ENCODE peak calls at places on chromosomes 7 and 10, in five cellular contexts. A is Calu3, F is A549, K is H9, J is heart right ventricle. S is an unnamed sample.

GRCh38 chr10:131095109-131095580 is 216.4 kb downstream of the TCERG1L start:
- DNase-seq in A (no peak), F (no peak), K (no peak), J (no peak), S (no peak)

GRCh38 chr7:19302731-19303130 is 157.5 kb upstream of the FERD3L start:
- DNase-seq in A (no peak), F (no peak), K (no peak), J (no peak), S (no peak)

GRCh38 chr10:95363303-95363912 is 72.6 kb upstream of the PDLIM1 start:
- DNase-seq in A (peak; percentile 45), F (peak; percentile 76), K (no peak), J (no peak), S (peak; percentile 57)

GRCh38 chr7:112067205-112067604 is 139.0 kb downstream of the DOCK4 start:
- DNase-seq in A (no peak), F (no peak), K (no peak), J (no peak), S (no peak)

GRCh38 chr10:102675887-102676616 is 31.8 kb downstream of the TRIM8 start:
- DNase-seq in A (no peak), F (no peak), K (no peak), J (no peak), S (peak; percentile 29)

GRCh38 chr10:70160798-70161197 is 9.5 kb downstream of the SAR1A start:
- DNase-seq in A (no peak), F (no peak), K (no peak), J (no peak), S (no peak)

GRCh38 chr10:74825033-74825370 is 1.4 kb upstream of the KAT6B start:
- DNase-seq in A (peak; percentile 43), F (peak; percentile 31), K (peak; percentile 44), J (no peak), S (peak; percentile 56)

GRCh38 chr10:35517431-35518181 is 87.5 kb upstream of the GJD4 start:
- DNase-seq in A (no peak), F (no peak), K (no peak), J (no peak), S (no peak)

GRCh38 chr10:5996696-5997095 is 19.4 kb upstream of the IL15RA start:
- DNase-seq in A (no peak), F (no peak), K (no peak), J (no peak), S (no peak)

GRCh38 chr7:128406147-128406985 is 3.4 kb downstream of the IMPDH1 start:
- DNase-seq in A (no peak), F (no peak), K (peak; percentile 53), J (no peak), S (no peak)

GRCh38 chr7:40717242-40717641 is 582.4 kb downstream of the SUGCT start:
- DNase-seq in A (peak; percentile 95), F (peak; percentile 12), K (peak; percentile 96), J (peak; percentile 66), S (peak; percentile 72)

GRCh38 chr7:77455334-77455733 is 39.2 kb upstream of the GSAP start:
- DNase-seq in A (no peak), F (peak; percentile 68), K (no peak), J (peak; percentile 43), S (no peak)

GRCh38 chr7:43467406-43467805 is 115.5 kb upstream of the STK17A start:
- DNase-seq in A (no peak), F (no peak), K (no peak), J (no peak), S (no peak)

GRCh38 chr10:35884657-35885071 is 242.6 kb upstream of the FZD8 start:
- DNase-seq in A (no peak), F (no peak), K (no peak), J (no peak), S (no peak)

GRCh38 chr7:30974605-30975256 is 11.0 kb downstream of the GHRHR start:
- DNase-seq in A (peak; percentile 98), F (peak; percentile 57), K (peak; percentile 86), J (peak; percentile 48), S (peak; percentile 84)

GRCh38 chr7:128236924-128237586 is 4.0 kb upstream of the LEP start:
- DNase-seq in A (peak; percentile 44), F (peak; percentile 32), K (no peak), J (no peak), S (peak; percentile 51)

GRCh38 chr10:132684164-132684891 is 101.6 kb downstream of the NKX6-2 start:
- DNase-seq in A (peak; percentile 10), F (no peak), K (peak; percentile 18), J (no peak), S (peak; percentile 81)

GRCh38 chr7:33824911-33825459 is 80.4 kb upstream of the BMPER start:
- DNase-seq in A (no peak), F (no peak), K (no peak), J (no peak), S (no peak)

GRCh38 chr10:43671659-43672555 is 23.2 kb upstream of the ZNF32 start:
- DNase-seq in A (peak; percentile 62), F (peak; percentile 80), K (peak; percentile 79), J (no peak), S (peak; percentile 53)

GRCh38 chr7:33040803-33041516 is 21.6 kb downstream of the NT5C3A start:
- DNase-seq in A (peak; percentile 77), F (no peak), K (no peak), J (no peak), S (peak; percentile 82)

GRCh38 chr10:129678186-129678585 is 211.1 kb downstream of the MGMT start:
- DNase-seq in A (no peak), F (no peak), K (no peak), J (peak; percentile 33), S (no peak)

GRCh38 chr7:96739167-96739566 is 29.5 kb upstream of the SEM1 start:
- DNase-seq in A (no peak), F (no peak), K (no peak), J (no peak), S (no peak)

GRCh38 chr10:23081156-23081833 is 14.1 kb upstream of the MSRB2 start:
- DNase-seq in A (no peak), F (no peak), K (no peak), J (no peak), S (no peak)

GRCh38 chr10:131159771-131160170 is 151.8 kb downstream of the TCERG1L start:
- DNase-seq in A (no peak), F (no peak), K (no peak), J (no peak), S (no peak)

GRCh38 chr10:13775786-13776780 is 189.3 kb downstream of the PRPF18 start:
- DNase-seq in A (no peak), F (no peak), K (no peak), J (no peak), S (no peak)

GRCh38 chr7:30594055-30594539 is 581 bp upstream of the GARS1 start:
- DNase-seq in A (peak; percentile 67), F (peak; percentile 46), K (peak; percentile 51), J (peak; percentile 20), S (peak; percentile 66)

DNA sequence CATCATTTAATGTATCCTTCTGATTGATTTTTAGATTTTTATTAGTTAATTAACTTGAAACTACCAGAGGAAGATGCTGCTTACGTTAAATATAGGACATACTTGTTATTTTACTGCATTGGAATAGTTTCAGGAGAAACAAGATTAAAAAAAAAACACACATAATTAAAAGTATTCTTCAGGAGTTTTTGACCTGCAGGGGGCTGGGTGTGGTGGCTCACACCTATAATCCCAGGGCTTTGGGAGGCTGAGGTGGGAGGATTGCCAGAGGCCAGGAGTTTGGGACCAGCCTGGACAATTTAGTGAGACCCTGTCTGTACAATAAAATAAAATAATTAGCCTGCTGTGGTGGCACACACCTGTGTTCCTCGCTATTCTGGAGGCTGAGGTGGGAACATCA is 10.7 kb downstream of the CBLL1 start:
- DNase-seq in A (no peak), F (no peak), K (no peak), J (no peak), S (no peak)
- TF ChIP-seq CTCF in A (no peak), F (peak; percentile 12), K (peak; percentile 36), J (no peak), S (no peak)

GRCh38 chr7:82375068-82375467 is 68.5 kb downstream of the CACNA2D1 start:
- DNase-seq in A (no peak), F (no peak), K (no peak), J (no peak), S (no peak)

GRCh38 chr7:82376739-82377138 is 66.8 kb downstream of the CACNA2D1 start:
- DNase-seq in A (no peak), F (no peak), K (no peak), J (no peak), S (no peak)

GRCh38 chr7:82373890-82374289 is 69.7 kb downstream of the CACNA2D1 start:
- DNase-seq in A (no peak), F (no peak), K (no peak), J (no peak), S (no peak)

GRCh38 chr7:82375713-82376112 is 67.9 kb downstream of the CACNA2D1 start:
- DNase-seq in A (no peak), F (no peak), K (no peak), J (no peak), S (no peak)
- TF ChIP-seq CTCF in A (no peak), F (no peak), K (no peak), J (no peak), S (no peak)

DNA sequence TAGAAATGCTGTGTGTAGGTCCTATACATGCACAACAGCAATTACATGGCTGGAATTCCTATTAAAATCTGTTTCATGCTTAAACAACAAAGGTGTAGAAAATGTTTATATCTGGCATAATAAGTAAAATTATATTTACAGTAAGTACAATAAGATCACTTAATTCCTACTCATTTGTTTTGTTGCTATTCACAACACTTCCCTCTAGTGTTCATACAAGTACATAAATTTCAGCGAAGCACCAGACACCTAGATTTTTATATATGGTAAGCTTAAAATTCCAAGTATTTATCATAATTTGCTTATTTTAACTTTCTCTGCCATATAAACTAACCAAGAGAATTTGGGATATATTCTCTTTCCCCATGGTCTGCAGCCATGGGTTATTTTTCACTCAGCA is 51.8 kb upstream of the ANK3 start:
- DNase-seq in A (no peak), F (peak; percentile 14), K (no peak), J (no peak), S (no peak)
- TF ChIP-seq CTCF in A (no peak), F (peak; percentile 53), K (peak; percentile 45), J (peak; percentile 31), S (no peak)

GRCh38 chr7:26280723-26281122 is 10.9 kb upstream of the SNX10 start:
- DNase-seq in A (no peak), F (no peak), K (no peak), J (no peak), S (no peak)

GRCh38 chr7:26280097-26280496 is 11.6 kb upstream of the SNX10 start:
- DNase-seq in A (no peak), F (no peak), K (no peak), J (no peak), S (no peak)

GRCh38 chr7:26286157-26286556 is 5.5 kb upstream of the SNX10 start:
- DNase-seq in A (no peak), F (no peak), K (no peak), J (no peak), S (no peak)

GRCh38 chr7:26284477-26284876 is 7.2 kb upstream of the SNX10 start:
- DNase-seq in A (peak; percentile 30), F (no peak), K (no peak), J (no peak), S (no peak)

DNA sequence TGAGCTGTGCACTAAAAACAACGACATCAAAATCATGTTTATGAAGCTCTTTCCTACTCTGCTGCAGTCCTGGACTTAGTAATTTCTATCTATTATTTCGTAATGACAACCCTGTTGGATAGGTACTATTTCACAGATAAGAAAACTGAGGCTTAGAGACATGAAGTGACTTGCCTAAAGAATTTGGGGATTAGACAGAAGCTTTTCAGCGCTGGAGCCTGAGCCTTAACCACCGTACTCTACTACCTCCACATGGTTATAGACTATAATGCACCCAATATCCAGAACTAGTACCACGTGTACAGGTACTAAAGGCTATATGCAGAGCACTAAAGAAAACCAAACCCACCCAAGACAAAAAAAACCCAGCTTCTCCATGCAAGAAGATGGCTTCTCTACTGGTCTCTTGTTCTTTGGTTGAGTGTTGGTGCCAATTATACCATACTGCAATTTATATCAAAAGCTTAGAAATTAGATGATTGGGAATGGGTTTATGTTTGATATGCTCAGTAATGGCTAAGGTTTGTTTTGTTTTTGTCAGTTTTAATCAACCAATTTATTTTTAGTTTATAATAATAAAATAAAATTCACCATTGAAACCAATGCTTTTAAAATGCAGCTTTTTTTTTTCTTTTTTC is 6.5 kb upstream of the SNX10 start:
- DNase-seq in A (peak; percentile 18), F (no peak), K (no peak), J (no peak), S (peak; percentile 22)
- TF ChIP-seq CTCF in A (no peak), F (no peak), K (peak; percentile 31), J (no peak), S (peak; percentile 51)